ENCODE peak calls at places on chromosomes 6 and 20, in five cellular contexts. S, C, T, E and G are unnamed samples.

GRCh38 chr20:3815703-3816315 is 4.5 kb upstream of the AP5S1 start:
- DNase-seq in S (no peak), C (no peak), T (no peak), E (no peak), G (no peak)

GRCh38 chr6:37134622-37135191 is 35.2 kb upstream of the PIM1 start:
- DNase-seq in S (no peak), C (peak), T (no peak), E (no peak), G (no peak)

GRCh38 chr6:36544228-36544627 is 3.1 kb downstream of the STK38 start:
- DNase-seq in S (no peak), C (no peak), T (no peak), E (no peak), G (no peak)

GRCh38 chr20:48629069-48629959 is 198.5 kb downstream of the PREX1 start:
- DNase-seq in S (no peak), C (no peak), T (no peak), E (no peak), G (no peak)

GRCh38 chr6:97049254-97050004 is 124.9 kb downstream of the KLHL32 start:
- DNase-seq in S (no peak), C (no peak), T (peak), E (no peak), G (peak)

GRCh38 chr6:25280617-25280990 is 1.4 kb downstream of the CARMIL1 start:
- DNase-seq in S (no peak), C (no peak), T (peak), E (no peak), G (no peak)

GRCh38 chr6:16760536-16761468 is at the start of gene ATXN1:
- DNase-seq in S (peak), C (peak), T (peak), E (peak), G (no peak)

GRCh38 chr20:35226775-35227681 is 538 bp downstream of the MMP24 start:
- DNase-seq in S (peak), C (peak), T (peak), E (peak), G (no peak)

GRCh38 chr6:147005499-147005898 is 198.7 kb upstream of the STXBP5 start:
- DNase-seq in S (no peak), C (no peak), T (no peak), E (peak), G (no peak)

GRCh38 chr6:84764332-84765049 is at the start of gene TBX18:
- DNase-seq in S (peak), C (peak), T (peak), E (peak), G (no peak)

GRCh38 chr20:36266189-36266588 is 29.9 kb downstream of the AAR2 start:
- DNase-seq in S (no peak), C (no peak), T (no peak), E (no peak), G (no peak)

GRCh38 chr6:40720375-40720748 is 133.2 kb upstream of the LRFN2 start:
- DNase-seq in S (no peak), C (no peak), T (no peak), E (no peak), G (no peak)

GRCh38 chr6:160201056-160201455 is 57.6 kb downstream of the SLC22A2 start:
- DNase-seq in S (no peak), C (no peak), T (no peak), E (no peak), G (no peak)

GRCh38 chr6:16543491-16543890 is 217.8 kb downstream of the ATXN1 start:
- DNase-seq in S (no peak), C (no peak), T (no peak), E (no peak), G (no peak)

DNA sequence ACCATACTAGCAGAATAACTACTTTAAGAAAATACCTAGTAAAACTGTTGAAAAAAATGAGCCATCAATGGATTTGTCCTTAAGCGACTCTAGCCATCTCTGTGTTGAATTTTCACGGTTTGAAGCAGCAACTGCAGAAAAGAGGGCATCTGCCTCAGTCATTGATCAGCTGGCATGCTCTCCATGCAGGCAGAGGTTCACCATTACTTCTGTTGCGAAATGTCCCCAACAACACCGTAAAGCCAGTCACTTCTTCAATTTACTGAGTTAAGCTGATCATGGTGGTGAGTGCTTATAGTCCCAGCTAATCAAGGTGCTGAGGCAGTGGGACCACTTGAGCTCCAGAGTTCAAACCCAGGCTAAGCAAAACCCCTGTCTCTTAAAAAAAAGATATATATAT is 11.1 kb downstream of the TPD52L1 start:
- DNase-seq in S (no peak), C (no peak), T (no peak), E (no peak), G (no peak)
- TF ChIP-seq MXI1 in S (no peak), C (no peak), T (no peak), E (no peak), G (no peak)

DNA sequence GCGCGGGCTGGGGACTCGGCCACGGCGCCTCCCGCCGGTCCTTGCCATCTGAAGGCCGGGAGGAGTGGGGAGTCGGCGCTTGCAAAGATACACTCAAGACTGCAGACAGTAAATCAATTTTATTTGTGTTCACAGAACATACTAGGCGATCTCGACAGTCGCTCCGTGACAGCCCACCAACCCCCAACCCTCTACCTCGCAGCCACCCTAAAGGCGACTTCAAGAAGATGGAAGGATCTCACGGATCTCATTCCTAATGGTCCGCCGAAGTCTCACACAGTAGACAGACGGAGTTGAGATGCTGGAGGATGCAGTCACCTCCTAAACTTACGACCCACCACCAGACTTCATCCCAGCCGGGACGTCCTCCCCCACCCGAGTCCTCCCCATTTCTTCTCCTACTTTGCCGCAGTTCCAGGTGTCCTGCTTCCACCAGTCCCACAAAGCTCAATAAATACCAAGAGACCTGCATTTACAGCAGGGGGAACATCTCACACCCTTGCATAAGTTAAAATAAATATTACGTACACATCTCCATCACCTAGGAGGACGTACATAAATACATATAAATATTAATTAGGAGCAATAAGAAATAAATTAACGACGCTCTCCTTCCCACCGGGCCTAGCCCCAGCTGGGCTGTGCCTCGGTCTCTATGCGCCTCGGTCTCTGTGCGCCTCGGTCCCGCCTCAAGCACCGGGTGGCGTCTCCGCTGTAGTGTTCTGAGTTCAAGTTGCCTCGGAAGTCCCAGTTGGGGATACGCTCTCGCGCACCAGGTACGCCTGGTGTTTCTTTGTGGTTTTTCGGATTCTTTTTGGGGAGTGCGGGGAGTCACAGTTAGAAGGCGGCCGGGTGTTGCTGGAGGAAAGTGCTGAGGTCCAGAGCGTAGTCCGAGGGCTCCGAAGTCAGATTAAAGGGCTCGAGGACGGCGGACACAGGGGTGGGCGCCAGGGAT is 889 bp upstream of the FLOT1 start:
- DNase-seq in S (peak), C (peak), T (no peak), E (peak), G (no peak)
- H2AFZ ChIP-seq in S (no peak), C (peak), T (no peak), E (peak), G (peak)

DNA sequence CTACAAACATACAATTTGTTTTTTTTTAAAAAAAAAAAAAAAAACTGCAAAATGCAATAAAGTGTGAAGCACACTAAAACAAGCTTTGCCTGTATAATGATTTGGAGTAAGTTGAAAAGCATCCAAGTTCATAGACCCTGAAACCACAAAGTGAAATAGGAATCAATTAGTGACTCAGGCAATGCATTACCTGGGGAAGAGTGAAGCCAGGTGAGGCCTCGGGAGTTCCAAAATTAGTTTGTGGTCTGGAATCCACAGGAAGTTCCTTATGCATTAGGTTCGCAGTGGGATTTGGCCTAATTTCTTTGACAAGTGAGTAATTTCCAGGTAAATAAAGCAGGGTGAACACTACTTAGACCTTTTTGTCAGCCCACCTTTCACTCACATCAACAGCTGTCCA is 490.8 kb downstream of the CBLN4 start:
- DNase-seq in S (no peak), C (no peak), T (no peak), E (no peak), G (no peak)
- TF ChIP-seq MXI1 in S (no peak), C (no peak), T (no peak), E (no peak), G (no peak)

GRCh38 chr6:22318404-22318803 is 21.6 kb upstream of the PRL start:
- DNase-seq in S (no peak), C (no peak), T (no peak), E (no peak), G (no peak)

GRCh38 chr6:22320750-22321149 is 23.9 kb upstream of the PRL start:
- DNase-seq in S (no peak), C (peak), T (peak), E (no peak), G (no peak)

GRCh38 chr6:22323848-22324247 is 27.0 kb upstream of the PRL start:
- DNase-seq in S (no peak), C (no peak), T (no peak), E (no peak), G (no peak)

GRCh38 chr6:22325481-22325880 is 28.6 kb upstream of the PRL start:
- DNase-seq in S (no peak), C (no peak), T (no peak), E (no peak), G (no peak)

GRCh38 chr6:22322103-22322882 is 25.5 kb upstream of the PRL start:
- DNase-seq in S (no peak), C (peak), T (no peak), E (no peak), G (no peak)
- H2AFZ ChIP-seq in S (no peak), C (no peak), T (no peak), E (no peak), G (peak)

DNA sequence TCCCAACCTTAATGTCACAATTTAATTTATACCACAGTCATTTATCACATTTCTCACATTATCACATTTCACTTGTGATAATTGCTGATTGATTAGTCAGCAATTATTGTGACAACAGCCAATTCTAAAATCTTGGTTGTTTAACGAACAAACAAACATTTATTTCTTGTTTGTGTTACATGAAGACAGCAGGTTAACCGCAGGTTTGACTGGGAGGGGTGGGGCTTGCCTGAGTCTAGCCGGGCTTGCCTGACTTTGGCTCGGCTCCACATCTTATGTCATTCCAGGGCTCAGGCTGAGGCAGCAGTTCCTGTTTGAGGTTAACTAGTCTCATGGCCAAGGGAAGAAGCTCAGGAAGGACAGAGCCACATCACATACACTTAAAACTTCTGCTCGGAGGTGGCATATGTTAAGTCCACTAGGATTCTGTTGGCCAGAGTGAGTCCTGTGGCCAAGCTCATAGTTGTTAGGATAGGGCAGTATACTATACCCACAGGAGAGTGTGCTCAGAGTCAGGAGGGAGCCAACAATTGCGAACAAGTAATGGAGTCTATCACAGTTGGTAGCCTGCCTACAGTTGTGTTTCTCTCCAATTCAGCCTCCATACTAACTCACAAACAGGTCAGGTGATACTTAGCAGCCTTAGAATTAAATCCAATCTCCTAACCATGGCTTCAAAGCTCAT is 90.0 kb upstream of the IFNGR1 start:
- DNase-seq in S (peak), C (peak), T (peak), E (no peak), G (peak)
- TF ChIP-seq MXI1 in S (no peak), C (no peak), T (no peak), E (no peak), G (no peak)

GRCh38 chr6:51318674-51319073 is 500.0 kb downstream of the TFAP2B start:
- DNase-seq in S (no peak), C (no peak), T (no peak), E (no peak), G (no peak)
- H2AFZ ChIP-seq in S (no peak), C (no peak), T (no peak), E (no peak), G (no peak)